ENCODE peak calls at places on chromosome 18, in four cellular contexts. E is K562, Y is WTC11, N is GM12878. U is an unnamed sample.

GRCh38 chr18:49046125-49046524 is 95.4 kb upstream of the SMAD7 start:
- DNase-seq in N (no peak), Y (no peak), E (no peak), U (no peak)

GRCh38 chr18:58216071-58216471 is 172.0 kb downstream of the NEDD4L start:
- DNase-seq in E (no peak), Y (peak), N (no peak), U (no peak)

GRCh38 chr18:22348521-22349316 is 69.0 kb downstream of the CTAGE1 start:
- DNase-seq in Y (peak), E (no peak), N (no peak), U (no peak)

GRCh38 chr18:60198063-60198462 is 174.5 kb downstream of the MC4R start:
- DNase-seq in Y (no peak), E (peak), N (no peak), U (no peak)

GRCh38 chr18:506264-506663 is 5.8 kb upstream of the COLEC12 start:
- DNase-seq in N (no peak), Y (no peak), E (no peak), U (no peak)

GRCh38 chr18:54557958-54558357 is 33.1 kb upstream of the DYNAP start:
- DNase-seq in N (no peak), E (no peak), Y (no peak), U (no peak)

GRCh38 chr18:23902396-23902795 is 112.2 kb upstream of the TTC39C start:
- DNase-seq in E (no peak), N (no peak), Y (no peak), U (no peak)

GRCh38 chr18:907880-908512 is 3.3 kb downstream of the ADCYAP1 start:
- DNase-seq in E (no peak), N (no peak), Y (peak), U (no peak)

GRCh38 chr18:41966943-41967342 is 11.9 kb downstream of the PIK3C3 start:
- DNase-seq in Y (no peak), E (no peak), N (no peak), U (no peak)

GRCh38 chr18:60246606-60247005 is 126.0 kb downstream of the MC4R start:
- DNase-seq in E (no peak), Y (no peak), N (no peak), U (no peak)

GRCh38 chr18:63467699-63468098 is 9.1 kb upstream of the SERPINB5 start:
- DNase-seq in N (no peak), E (no peak), Y (no peak), U (no peak)

GRCh38 chr18:63460414-63460813 is 16.3 kb upstream of the SERPINB5 start:
- DNase-seq in N (no peak), E (no peak), Y (no peak), U (no peak)

GRCh38 chr18:63464434-63464833 is 12.3 kb upstream of the SERPINB5 start:
- DNase-seq in E (no peak), Y (no peak), N (no peak), U (no peak)

GRCh38 chr18:63470751-63471150 is 6.0 kb upstream of the SERPINB5 start:
- DNase-seq in N (no peak), Y (no peak), E (no peak), U (no peak)

DNA sequence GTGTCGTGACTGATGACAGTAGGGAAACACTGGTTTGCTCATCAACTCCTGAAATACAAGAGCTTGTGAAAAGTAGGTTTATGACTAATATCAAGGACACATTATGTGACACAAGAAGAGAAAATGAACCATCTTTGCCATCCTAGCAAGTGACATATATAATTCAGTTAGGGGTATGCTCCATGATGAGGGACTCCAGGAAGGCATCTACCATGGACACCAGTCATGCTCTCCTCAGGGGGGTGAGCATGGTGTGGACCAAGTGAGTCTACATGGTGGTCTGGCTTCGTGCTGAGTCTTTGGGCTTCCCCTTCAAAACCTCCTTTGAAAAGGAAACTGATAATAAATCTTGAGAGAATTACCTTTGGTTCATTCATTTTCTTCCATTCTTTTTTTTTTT is 11.7 kb upstream of the SERPINB5 start:
- DNase-seq in E (no peak), Y (no peak), N (no peak), U (no peak)
- TF ChIP-seq ETV6 in E (no peak), Y (no peak), N (no peak), U (no peak)

GRCh38 chr18:26549103-26549485 is 741 bp upstream of the KCTD1 start:
- DNase-seq in E (no peak), N (no peak), Y (no peak), U (no peak)
- TF ChIP-seq ETV6 in E (no peak), N (no peak), Y (no peak), U (no peak)

GRCh38 chr18:7733642-7734041 is 166.5 kb downstream of the PTPRM start:
- DNase-seq in Y (no peak), N (no peak), E (no peak), U (peak)
- TF ChIP-seq ETV6 in Y (no peak), N (no peak), E (no peak), U (no peak)

GRCh38 chr18:74512321-74513053 is 16.3 kb downstream of the CNDP2 start:
- DNase-seq in N (no peak), E (no peak), Y (no peak), U (no peak)
- TF ChIP-seq ETV6 in N (no peak), E (no peak), Y (no peak), U (no peak)

GRCh38 chr18:12657048-12657848 is 659 bp downstream of the SPIRE1 start:
- DNase-seq in E (peak), Y (peak), N (no peak), U (no peak)
- TF ChIP-seq ETV6 in E (no peak), Y (no peak), N (no peak), U (peak)